ENCODE peak calls at places on chromosomes 1 and 21, in five cellular contexts. B is GM12864, K is endothelial cell, H is GM13976, R is PC-9. N is an unnamed sample.
A peak's percentile ranks its signal among the peaks of the same experiment; 100 is the strongest.

GRCh38 chr1:160178731-160179130 is 11.6 kb upstream of the CASQ1 start:
- DNase-seq in K (no peak), R (no peak), B (no peak), H (no peak), N (no peak)

GRCh38 chr1:2135425-2135824 is 59.1 kb downstream of the FAAP20 start:
- DNase-seq in R (peak; percentile 95), B (no peak), H (no peak), K (no peak), N (no peak)

GRCh38 chr1:13757693-13758092 is 57.7 kb downstream of the PRDM2 start:
- DNase-seq in B (no peak), H (no peak), K (no peak), R (no peak), N (no peak)

GRCh38 chr1:27556781-27557595 is 47.0 kb downstream of the AHDC1 start:
- DNase-seq in B (no peak), K (peak; percentile 77), R (peak; percentile 94), H (peak; percentile 95), N (peak; percentile 88)

GRCh38 chr1:193700710-193701355 is 514.4 kb upstream of the B3GALT2 start:
- DNase-seq in H (no peak), K (no peak), B (no peak), R (no peak), N (no peak)

GRCh38 chr21:28111151-28111619 is 881.5 kb downstream of the LTN1 start:
- DNase-seq in K (no peak), B (no peak), H (no peak), R (no peak), N (no peak)

GRCh38 chr1:13583964-13584791 is 546 bp downstream of the PDPN start:
- DNase-seq in H (no peak), R (no peak), B (no peak), K (peak; percentile 40), N (no peak)

GRCh38 chr1:211411639-211412038 is 80.3 kb downstream of the RD3 start:
- DNase-seq in R (no peak), H (no peak), K (no peak), B (no peak), N (no peak)

GRCh38 chr1:42941640-42942330 is 16.9 kb downstream of the SLC2A1 start:
- DNase-seq in R (peak; percentile 92), K (no peak), H (no peak), B (no peak), N (no peak)

GRCh38 chr1:227447531-227447990 is 115.8 kb upstream of the ZNF678 start:
- DNase-seq in H (no peak), R (peak; percentile 31), K (peak; percentile 66), B (no peak), N (no peak)

GRCh38 chr1:16391408-16391807 is 24.4 kb downstream of the SZRD1 start:
- DNase-seq in H (no peak), R (no peak), K (no peak), B (no peak), N (peak; percentile 48)
- TF ChIP-seq CTCF in H (no peak), R (no peak), K (no peak), B (no peak), N (no peak)

DNA sequence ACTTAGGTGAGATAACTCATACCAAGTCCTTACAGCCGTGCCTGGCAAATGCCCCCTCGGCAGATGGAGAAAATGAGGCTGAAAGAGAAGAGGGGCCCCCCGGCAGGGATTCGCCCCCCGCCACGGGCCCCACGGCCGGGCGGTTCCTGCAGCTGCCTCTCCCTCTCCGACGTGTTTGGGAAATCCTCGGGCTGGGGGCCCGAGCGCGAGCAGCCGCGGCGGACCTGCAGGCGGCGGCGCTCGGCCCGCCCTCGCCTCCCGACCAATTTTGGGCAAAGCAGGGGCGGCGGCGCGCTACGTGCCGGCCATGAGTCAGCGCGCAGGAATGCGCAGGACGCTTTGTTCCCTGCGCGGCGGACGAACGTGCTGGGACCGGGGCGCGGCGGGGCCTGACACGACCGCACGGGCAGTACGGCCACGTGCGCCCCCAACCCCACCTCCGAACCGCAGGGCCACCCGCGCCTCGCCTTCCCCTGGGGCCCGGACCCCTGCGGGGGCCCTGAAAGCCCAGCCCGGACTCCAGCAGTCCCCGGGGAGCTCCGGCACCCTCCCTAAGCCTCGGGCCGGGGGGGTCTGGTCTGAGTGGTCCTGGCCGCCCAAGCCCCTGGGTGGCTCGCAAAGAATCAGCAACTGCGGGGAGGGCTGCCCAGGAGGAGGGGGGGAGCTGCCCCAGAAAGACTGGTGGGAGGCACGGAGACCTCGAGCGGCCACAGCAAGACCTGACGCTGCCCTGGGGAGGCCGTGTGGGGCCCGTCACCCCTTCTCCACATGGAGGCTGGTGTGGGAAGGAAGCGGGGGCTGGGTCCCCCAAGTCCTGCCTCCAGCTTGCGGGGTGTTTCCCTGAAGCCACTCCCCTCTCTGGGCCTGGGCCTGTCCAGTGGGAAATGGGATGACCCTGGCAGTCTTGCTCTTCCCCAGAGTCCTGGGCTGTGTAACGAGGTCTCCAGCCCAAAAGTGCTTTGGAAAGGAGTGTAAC is 11.9 kb upstream of the EDN2 start:
- DNase-seq in R (peak; percentile 94), H (peak; percentile 87), K (peak; percentile 79), B (no peak), N (peak; percentile 72)
- TF ChIP-seq CTCF in R (no peak), H (no peak), K (no peak), B (peak; percentile 1), N (no peak)

DNA sequence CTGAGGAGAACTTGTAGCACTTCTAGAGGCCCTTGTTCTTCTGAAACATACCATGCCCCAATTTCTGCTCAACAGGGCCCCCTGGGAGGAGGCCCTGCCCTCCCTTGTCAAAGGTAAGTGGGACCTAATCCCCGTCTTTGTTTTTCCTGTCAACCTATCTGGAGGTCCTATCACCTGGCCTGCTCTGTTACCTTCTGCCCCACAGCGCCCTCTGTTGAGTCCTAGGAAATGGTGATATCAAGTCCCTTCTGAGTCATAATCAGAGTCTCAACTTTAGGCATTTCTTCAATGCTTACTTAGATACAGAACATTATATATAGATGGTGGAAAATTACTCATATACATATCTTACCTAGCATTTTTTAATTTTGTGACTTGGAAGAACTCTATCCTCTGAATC is 28.2 kb upstream of the FCRL4 start:
- DNase-seq in K (peak; percentile 25), R (no peak), B (peak; percentile 22), H (peak; percentile 41), N (peak; percentile 65)
- TF ChIP-seq CTCF in K (no peak), R (peak; percentile 33), B (peak; percentile 74), H (peak; percentile 37), N (peak; percentile 47)

DNA sequence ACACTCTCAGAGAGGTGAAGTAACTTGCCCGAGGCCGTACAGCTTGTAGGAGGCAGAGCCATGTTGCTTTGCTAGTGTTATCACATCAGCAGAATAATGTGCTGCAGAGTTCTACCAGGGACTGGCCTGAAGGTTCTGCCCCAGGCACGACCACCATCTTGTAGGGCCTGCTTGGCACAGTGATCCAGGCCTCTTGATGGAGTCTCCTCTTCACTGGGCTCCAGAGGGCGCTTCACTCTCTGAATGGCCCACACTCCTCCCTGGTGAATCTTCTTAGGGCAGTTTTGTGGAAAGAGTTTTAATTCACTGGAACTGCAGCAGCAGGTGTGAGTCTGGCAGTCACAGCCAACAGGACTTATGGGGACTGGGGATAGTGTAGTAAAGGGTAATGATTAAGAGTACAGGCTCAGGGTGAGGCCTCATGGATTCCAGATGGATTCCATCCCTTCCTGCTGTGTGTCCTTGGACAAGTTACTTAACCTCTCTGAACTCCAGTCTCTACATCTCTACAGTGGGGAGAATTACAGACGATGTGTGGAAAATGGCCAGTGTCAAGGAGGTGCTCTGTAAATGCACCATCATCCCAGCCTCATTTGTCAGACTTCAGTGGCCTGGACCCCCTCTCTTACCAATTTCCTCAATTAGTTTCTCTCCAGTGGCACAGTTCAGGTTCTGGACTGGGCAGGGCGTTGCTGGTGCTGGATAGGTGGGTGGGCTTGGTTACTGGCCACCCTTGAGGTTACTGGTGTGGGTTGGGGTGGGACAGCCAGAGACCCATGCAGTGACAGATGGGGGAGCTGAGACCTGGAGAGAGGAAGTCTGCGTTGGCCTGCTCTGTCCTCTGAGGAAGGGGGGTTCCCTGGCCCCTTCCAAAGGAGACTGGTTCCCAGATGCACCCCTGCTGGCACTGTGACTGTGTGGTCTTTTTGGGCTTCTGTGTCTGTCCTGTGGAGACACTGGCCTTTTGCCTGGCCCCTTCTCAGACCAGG is 45.9 kb upstream of the CSF3R start:
- DNase-seq in R (no peak), B (no peak), H (no peak), K (no peak), N (no peak)
- TF ChIP-seq CTCF in R (no peak), B (no peak), H (no peak), K (no peak), N (no peak)

GRCh38 chr1:6246497-6247295 is 2.7 kb downstream of the HES3 start:
- DNase-seq in R (peak; percentile 72), H (peak; percentile 90), K (peak; percentile 90), B (peak; percentile 33), N (peak; percentile 86)
- TF ChIP-seq CTCF in R (peak; percentile 92), H (peak; percentile 89), K (peak; percentile 98), B (peak; percentile 91), N (peak; percentile 97)

GRCh38 chr1:24308365-24309015 is 10.7 kb upstream of the GRHL3 start:
- DNase-seq in B (no peak), K (no peak), R (no peak), H (no peak), N (no peak)
- TF ChIP-seq CTCF in B (peak; percentile 36), K (no peak), R (peak; percentile 32), H (no peak), N (no peak)

DNA sequence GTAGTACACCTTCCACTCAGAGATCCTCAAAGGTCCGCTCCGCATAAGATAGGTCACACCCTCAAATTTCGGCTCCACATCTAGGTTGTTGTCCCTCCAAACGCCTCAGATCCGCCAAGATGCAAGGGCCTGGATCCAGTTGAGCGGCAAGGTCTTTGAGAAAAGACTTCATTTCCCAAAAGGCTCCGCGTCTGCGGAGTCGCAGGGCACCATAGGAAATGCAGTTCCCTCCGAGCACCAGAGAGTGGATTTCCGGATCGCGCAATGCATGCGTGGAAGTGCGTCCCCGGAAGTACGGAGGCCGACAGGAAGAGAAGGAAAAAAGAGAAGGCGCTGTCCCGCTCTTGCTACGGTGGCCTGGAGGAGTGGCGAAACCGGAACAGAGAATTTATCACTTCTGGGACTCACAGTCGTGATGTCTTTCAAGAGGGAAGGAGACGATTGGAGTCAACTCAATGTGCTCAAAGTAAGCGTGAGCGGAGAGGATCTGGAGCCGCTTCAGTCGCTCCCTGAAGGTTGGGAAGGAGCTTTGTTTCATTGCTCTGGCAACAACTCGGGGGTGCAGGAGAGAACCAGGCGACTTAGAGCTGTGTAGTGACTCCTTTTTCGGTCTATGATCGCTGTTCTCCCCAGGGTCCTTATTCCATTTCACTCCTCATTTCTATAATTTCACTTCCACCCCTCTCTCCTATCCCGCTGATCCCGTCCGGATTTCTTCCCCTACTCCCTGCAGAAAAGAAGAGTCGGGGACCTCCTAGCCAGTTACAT is at the start of the genes LYSMD1 and SCNM1:
- DNase-seq in K (peak; percentile 88), H (peak; percentile 92), R (peak; percentile 94), B (peak; percentile 99), N (peak; percentile 98)
- TF ChIP-seq CTCF in K (no peak), H (no peak), R (no peak), B (no peak), N (no peak)

GRCh38 chr1:3856923-3857790 is at the start of the genes CEP104 and DFFB:
- DNase-seq in R (peak; percentile 97), B (peak; percentile 96), K (peak; percentile 94), H (peak; percentile 100), N (peak; percentile 98)
- TF ChIP-seq CTCF in R (peak; percentile 34), B (peak; percentile 41), K (no peak), H (peak; percentile 80), N (peak; percentile 53)

GRCh38 chr1:238399558-238399957 is 508.8 kb upstream of the ZP4 start:
- DNase-seq in R (no peak), K (no peak), H (no peak), B (no peak), N (no peak)
- TF ChIP-seq CTCF in R (no peak), K (peak; percentile 37), H (no peak), B (no peak), N (no peak)

N was measured in activated CD8-positive, alpha-beta T cell treated with anti-CD3 and anti-CD28 coated beads for 36 hours.